ENCODE peak calls at places on chromosomes 4 and X, in six cellular contexts. One of them, this sample, is unnamed.

GRCh38 chr4:72318771-72319170 is 250.2 kb downstream of the ADAMTS3 start:
- DNase-seq in CD8-positive, alpha-beta T cell: no peak
- DNase-seq in heart left ventricle: no peak
- DNase-seq in uterus: no peak
- DNase-seq in mucosa of descending colon: no peak
- DNase-seq in GM12865: no peak
- DNase-seq in this sample: no peak

GRCh38 chrX:29662101-29662500 is 553.3 kb upstream of the MAGEB2 start:
- DNase-seq in CD8-positive, alpha-beta T cell: no peak
- DNase-seq in heart left ventricle: no peak
- DNase-seq in uterus: no peak
- DNase-seq in mucosa of descending colon: no peak
- DNase-seq in GM12865: no peak
- DNase-seq in this sample: no peak

GRCh38 chrX:50168305-50168704 is 32.5 kb downstream of the AKAP4 start:
- DNase-seq in CD8-positive, alpha-beta T cell: no peak
- DNase-seq in heart left ventricle: no peak
- DNase-seq in uterus: no peak
- DNase-seq in mucosa of descending colon: no peak
- DNase-seq in GM12865: no peak
- DNase-seq in this sample: no peak

GRCh38 chr4:139734201-139734874 is 68.7 kb downstream of the MGST2 start:
- DNase-seq in CD8-positive, alpha-beta T cell: no peak
- DNase-seq in heart left ventricle: no peak
- DNase-seq in uterus: peak
- DNase-seq in mucosa of descending colon: no peak
- DNase-seq in GM12865: no peak
- DNase-seq in this sample: no peak

GRCh38 chr4:109296545-109296944 is 5.9 kb downstream of the COL25A1 start:
- DNase-seq in CD8-positive, alpha-beta T cell: no peak
- DNase-seq in heart left ventricle: no peak
- DNase-seq in uterus: no peak
- DNase-seq in mucosa of descending colon: no peak
- DNase-seq in GM12865: no peak
- DNase-seq in this sample: no peak

GRCh38 chr4:157994863-157995262 is 178.0 kb downstream of the GASK1B start:
- DNase-seq in CD8-positive, alpha-beta T cell: no peak
- DNase-seq in heart left ventricle: no peak
- DNase-seq in uterus: no peak
- DNase-seq in mucosa of descending colon: no peak
- DNase-seq in GM12865: no peak
- DNase-seq in this sample: no peak

GRCh38 chrX:6120329-6120728 is 108.3 kb downstream of the NLGN4X start:
- DNase-seq in CD8-positive, alpha-beta T cell: no peak
- DNase-seq in heart left ventricle: no peak
- DNase-seq in uterus: no peak
- DNase-seq in mucosa of descending colon: no peak
- DNase-seq in GM12865: no peak
- DNase-seq in this sample: no peak

GRCh38 chr4:12118651-12119213 is 690.0 kb upstream of the HS3ST1 start:
- DNase-seq in CD8-positive, alpha-beta T cell: no peak
- DNase-seq in heart left ventricle: no peak
- DNase-seq in uterus: no peak
- DNase-seq in mucosa of descending colon: no peak
- DNase-seq in GM12865: peak
- DNase-seq in this sample: no peak

GRCh38 chr4:163273922-163274321 is 58.5 kb downstream of the NPY1R start:
- DNase-seq in CD8-positive, alpha-beta T cell: no peak
- DNase-seq in heart left ventricle: no peak
- DNase-seq in uterus: no peak
- DNase-seq in mucosa of descending colon: no peak
- DNase-seq in GM12865: no peak
- DNase-seq in this sample: no peak

GRCh38 chr4:7148337-7148736 is 44.0 kb upstream of the SORCS2 start:
- DNase-seq in CD8-positive, alpha-beta T cell: no peak
- DNase-seq in heart left ventricle: no peak
- DNase-seq in uterus: no peak
- DNase-seq in mucosa of descending colon: no peak
- DNase-seq in GM12865: no peak
- DNase-seq in this sample: no peak

GRCh38 chr4:7154351-7154981 is 37.9 kb upstream of the SORCS2 start:
- DNase-seq in CD8-positive, alpha-beta T cell: no peak
- DNase-seq in heart left ventricle: peak
- DNase-seq in uterus: no peak
- DNase-seq in mucosa of descending colon: no peak
- DNase-seq in GM12865: no peak
- DNase-seq in this sample: no peak

GRCh38 chr4:7150083-7150635 is 42.2 kb upstream of the SORCS2 start:
- DNase-seq in CD8-positive, alpha-beta T cell: no peak
- DNase-seq in heart left ventricle: peak
- DNase-seq in uterus: no peak
- DNase-seq in mucosa of descending colon: no peak
- DNase-seq in GM12865: no peak
- DNase-seq in this sample: no peak

GRCh38 chr4:7153711-7154110 is 38.6 kb upstream of the SORCS2 start:
- DNase-seq in CD8-positive, alpha-beta T cell: no peak
- DNase-seq in heart left ventricle: peak
- DNase-seq in uterus: no peak
- DNase-seq in mucosa of descending colon: no peak
- DNase-seq in GM12865: no peak
- DNase-seq in this sample: no peak

DNA sequence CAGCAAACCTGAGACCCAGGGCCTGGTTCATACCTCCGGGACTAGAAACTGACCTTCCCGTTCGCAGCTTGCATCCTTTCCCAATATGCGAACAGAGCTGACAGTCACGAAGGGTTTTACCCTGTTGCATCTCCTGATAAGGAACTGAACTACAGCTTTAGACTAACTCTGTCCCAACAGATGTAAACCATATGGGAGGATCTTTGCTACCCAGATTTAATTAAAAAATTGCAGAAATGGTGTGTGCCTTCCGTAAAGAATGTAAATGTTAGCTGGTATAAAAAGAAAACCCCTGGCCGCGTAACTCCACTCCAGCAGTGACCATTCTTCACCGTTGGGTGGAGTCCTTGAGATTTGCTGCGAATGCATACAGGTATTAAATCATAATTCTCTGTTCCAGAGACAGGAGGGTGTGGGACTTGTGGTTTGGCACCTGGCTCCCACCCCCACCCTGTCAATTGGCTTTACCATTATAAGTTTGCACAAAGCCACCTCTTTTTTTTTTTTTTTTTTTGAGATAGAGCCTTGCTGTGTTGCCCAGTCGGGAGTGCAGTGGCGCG is 40.6 kb upstream of the SORCS2 start:
- DNase-seq in CD8-positive, alpha-beta T cell: no peak
- DNase-seq in heart left ventricle: no peak
- DNase-seq in uterus: no peak
- DNase-seq in mucosa of descending colon: no peak
- DNase-seq in GM12865: no peak
- DNase-seq in this sample: no peak
- TF ChIP-seq CTCF in CD8-positive, alpha-beta T cell: no peak
- TF ChIP-seq CTCF in heart left ventricle: no peak
- TF ChIP-seq CTCF in uterus: no peak
- TF ChIP-seq CTCF in mucosa of descending colon: peak
- TF ChIP-seq CTCF in GM12865: no peak
- TF ChIP-seq CTCF in this sample: no peak

GRCh38 chrX:17298564-17298963 is 76.4 kb upstream of the NHS start:
- DNase-seq in CD8-positive, alpha-beta T cell: no peak
- DNase-seq in heart left ventricle: no peak
- DNase-seq in uterus: no peak
- DNase-seq in mucosa of descending colon: no peak
- DNase-seq in GM12865: no peak
- DNase-seq in this sample: no peak
- H3K4me3 ChIP-seq in CD8-positive, alpha-beta T cell: no peak
- H3K4me3 ChIP-seq in heart left ventricle: no peak
- H3K4me3 ChIP-seq in uterus: no peak
- H3K4me3 ChIP-seq in mucosa of descending colon: no peak
- H3K4me3 ChIP-seq in GM12865: no peak
- H3K4me3 ChIP-seq in this sample: no peak

GRCh38 chr4:2243682-2244380 is 1.9 kb upstream of the HAUS3 start:
- DNase-seq in CD8-positive, alpha-beta T cell: no peak
- DNase-seq in heart left ventricle: no peak
- DNase-seq in uterus: peak
- DNase-seq in mucosa of descending colon: peak
- DNase-seq in GM12865: peak
- DNase-seq in this sample: peak
- TF ChIP-seq CTCF in CD8-positive, alpha-beta T cell: no peak
- TF ChIP-seq CTCF in heart left ventricle: peak
- TF ChIP-seq CTCF in uterus: peak
- TF ChIP-seq CTCF in mucosa of descending colon: no peak
- TF ChIP-seq CTCF in GM12865: peak
- TF ChIP-seq CTCF in this sample: no peak

DNA sequence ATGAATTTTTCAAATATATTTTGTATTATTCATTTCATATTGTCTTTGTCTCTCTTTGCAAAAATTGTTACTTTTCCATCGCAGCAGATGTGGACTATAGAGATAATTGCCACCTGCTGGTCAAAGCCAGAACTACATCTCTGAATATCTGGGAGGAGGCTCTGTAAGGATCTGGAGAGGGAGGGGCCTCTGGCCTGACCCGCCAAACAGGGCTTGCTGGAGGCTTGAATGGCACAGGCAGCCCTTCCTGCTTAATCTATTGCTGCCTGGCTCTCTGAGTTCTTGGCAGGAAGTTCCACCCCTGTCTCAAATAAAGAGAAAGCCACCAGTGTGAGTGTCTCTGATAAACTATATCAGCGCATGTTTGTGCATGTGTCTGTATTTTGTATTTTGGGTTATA is 132.4 kb downstream of the ZMAT1 start:
- DNase-seq in CD8-positive, alpha-beta T cell: peak
- DNase-seq in heart left ventricle: peak
- DNase-seq in uterus: peak
- DNase-seq in mucosa of descending colon: peak
- DNase-seq in GM12865: peak
- DNase-seq in this sample: peak
- H3K4me3 ChIP-seq in CD8-positive, alpha-beta T cell: no peak
- H3K4me3 ChIP-seq in heart left ventricle: peak
- H3K4me3 ChIP-seq in uterus: no peak
- H3K4me3 ChIP-seq in mucosa of descending colon: no peak
- H3K4me3 ChIP-seq in GM12865: peak
- H3K4me3 ChIP-seq in this sample: no peak

GRCh38 chr4:187996502-187997177 is 1.1 kb downstream of the ZFP42 start:
- DNase-seq in CD8-positive, alpha-beta T cell: no peak
- DNase-seq in heart left ventricle: no peak
- DNase-seq in uterus: no peak
- DNase-seq in mucosa of descending colon: no peak
- DNase-seq in GM12865: no peak
- DNase-seq in this sample: no peak
- TF ChIP-seq CTCF in CD8-positive, alpha-beta T cell: no peak
- TF ChIP-seq CTCF in heart left ventricle: no peak
- TF ChIP-seq CTCF in uterus: no peak
- TF ChIP-seq CTCF in mucosa of descending colon: no peak
- TF ChIP-seq CTCF in GM12865: no peak
- TF ChIP-seq CTCF in this sample: no peak

GRCh38 chr4:87053064-87053693 is 118.4 kb downstream of the AFF1 start:
- DNase-seq in CD8-positive, alpha-beta T cell: no peak
- DNase-seq in heart left ventricle: no peak
- DNase-seq in uterus: no peak
- DNase-seq in mucosa of descending colon: no peak
- DNase-seq in GM12865: no peak
- DNase-seq in this sample: no peak

GRCh38 chr4:87051121-87051713 is 116.4 kb downstream of the AFF1 start:
- DNase-seq in CD8-positive, alpha-beta T cell: no peak
- DNase-seq in heart left ventricle: no peak
- DNase-seq in uterus: no peak
- DNase-seq in mucosa of descending colon: no peak
- DNase-seq in GM12865: peak
- DNase-seq in this sample: no peak

GRCh38 chr4:87050596-87050995 is 115.8 kb downstream of the AFF1 start:
- DNase-seq in CD8-positive, alpha-beta T cell: no peak
- DNase-seq in heart left ventricle: peak
- DNase-seq in uterus: peak
- DNase-seq in mucosa of descending colon: no peak
- DNase-seq in GM12865: no peak
- DNase-seq in this sample: no peak

GRCh38 chr4:87053802-87054767 is 119.3 kb downstream of the AFF1 start:
- DNase-seq in CD8-positive, alpha-beta T cell: no peak
- DNase-seq in heart left ventricle: no peak
- DNase-seq in uterus: no peak
- DNase-seq in mucosa of descending colon: no peak
- DNase-seq in GM12865: no peak
- DNase-seq in this sample: no peak

GRCh38 chr4:87052615-87053014 is 117.8 kb downstream of the AFF1 start:
- DNase-seq in CD8-positive, alpha-beta T cell: no peak
- DNase-seq in heart left ventricle: no peak
- DNase-seq in uterus: no peak
- DNase-seq in mucosa of descending colon: no peak
- DNase-seq in GM12865: no peak
- DNase-seq in this sample: no peak
- H3K4me3 ChIP-seq in CD8-positive, alpha-beta T cell: no peak
- H3K4me3 ChIP-seq in heart left ventricle: no peak
- H3K4me3 ChIP-seq in uterus: no peak
- H3K4me3 ChIP-seq in mucosa of descending colon: no peak
- H3K4me3 ChIP-seq in GM12865: no peak
- H3K4me3 ChIP-seq in this sample: no peak

GRCh38 chrX:93420635-93421034 is 252.7 kb downstream of the NAP1L3 start:
- DNase-seq in CD8-positive, alpha-beta T cell: no peak
- DNase-seq in heart left ventricle: no peak
- DNase-seq in uterus: no peak
- DNase-seq in mucosa of descending colon: no peak
- DNase-seq in GM12865: no peak
- DNase-seq in this sample: no peak

GRCh38 chrX:93419642-93420041 is 253.7 kb downstream of the NAP1L3 start:
- DNase-seq in CD8-positive, alpha-beta T cell: no peak
- DNase-seq in heart left ventricle: no peak
- DNase-seq in uterus: no peak
- DNase-seq in mucosa of descending colon: no peak
- DNase-seq in GM12865: no peak
- DNase-seq in this sample: no peak

GRCh38 chrX:93420090-93420489 is 253.3 kb downstream of the NAP1L3 start:
- DNase-seq in CD8-positive, alpha-beta T cell: no peak
- DNase-seq in heart left ventricle: no peak
- DNase-seq in uterus: no peak
- DNase-seq in mucosa of descending colon: no peak
- DNase-seq in GM12865: no peak
- DNase-seq in this sample: no peak

GRCh38 chrX:93428497-93428896 is 244.9 kb downstream of the NAP1L3 start:
- DNase-seq in CD8-positive, alpha-beta T cell: no peak
- DNase-seq in heart left ventricle: no peak
- DNase-seq in uterus: no peak
- DNase-seq in mucosa of descending colon: no peak
- DNase-seq in GM12865: no peak
- DNase-seq in this sample: no peak

DNA sequence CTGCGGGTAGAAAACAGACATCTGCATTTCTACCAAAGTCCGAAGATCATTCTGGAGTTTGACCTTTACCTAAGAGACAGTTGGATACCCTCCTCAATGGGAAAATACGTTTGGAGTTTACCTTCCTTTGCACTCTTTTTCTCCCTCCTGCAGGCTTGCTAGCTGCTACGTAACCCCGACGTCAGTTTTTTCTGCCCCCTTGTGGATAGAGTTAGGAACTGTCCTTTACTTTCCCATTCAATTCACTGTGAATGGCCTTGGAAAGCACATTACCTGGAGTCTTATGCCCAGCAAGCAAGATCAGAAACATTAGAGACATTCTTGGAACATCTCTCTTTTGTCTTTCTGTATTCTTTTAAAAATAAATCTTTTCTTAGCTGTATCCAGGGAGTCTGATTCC is 250.7 kb downstream of the NAP1L3 start:
- DNase-seq in CD8-positive, alpha-beta T cell: no peak
- DNase-seq in heart left ventricle: no peak
- DNase-seq in uterus: no peak
- DNase-seq in mucosa of descending colon: no peak
- DNase-seq in GM12865: peak
- DNase-seq in this sample: no peak
- TF ChIP-seq CTCF in CD8-positive, alpha-beta T cell: no peak
- TF ChIP-seq CTCF in heart left ventricle: peak
- TF ChIP-seq CTCF in uterus: peak
- TF ChIP-seq CTCF in mucosa of descending colon: no peak
- TF ChIP-seq CTCF in GM12865: peak
- TF ChIP-seq CTCF in this sample: peak

GRCh38 chr4:54050214-54050904 is 14.0 kb downstream of the CHIC2 start:
- DNase-seq in CD8-positive, alpha-beta T cell: no peak
- DNase-seq in heart left ventricle: no peak
- DNase-seq in uterus: no peak
- DNase-seq in mucosa of descending colon: no peak
- DNase-seq in GM12865: no peak
- DNase-seq in this sample: no peak
- H3K4me3 ChIP-seq in CD8-positive, alpha-beta T cell: no peak
- H3K4me3 ChIP-seq in heart left ventricle: no peak
- H3K4me3 ChIP-seq in uterus: no peak
- H3K4me3 ChIP-seq in mucosa of descending colon: no peak
- H3K4me3 ChIP-seq in GM12865: no peak
- H3K4me3 ChIP-seq in this sample: no peak